ENCODE peak calls at places on chromosome 12, in nine cellular contexts. One of them, this sample, is unnamed.

GRCh38 chr12:46831335-46832083 is 5.7 kb upstream of the SLC38A4 start:
- DNase-seq in left lung: no peak
- DNase-seq in IMR-90: no peak
- DNase-seq in BE2C: no peak
- DNase-seq in psoas muscle: peak; percentile 91
- DNase-seq in upper lobe of right lung: peak; percentile 65
- DNase-seq in AG04450: no peak
- DNase-seq in neural progenitor cell: peak; percentile 59
- DNase-seq in HepG2: no peak
- DNase-seq in this sample: peak; percentile 46

GRCh38 chr12:123772074-123772473 is 10.0 kb downstream of the DNAH10 start:
- DNase-seq in upper lobe of right lung: no peak
- DNase-seq in psoas muscle: no peak
- DNase-seq in IMR-90: no peak
- DNase-seq in AG04450: no peak
- DNase-seq in left lung: no peak
- DNase-seq in BE2C: no peak
- DNase-seq in neural progenitor cell: no peak
- DNase-seq in HepG2: no peak
- DNase-seq in this sample: no peak

GRCh38 chr12:43758247-43758727 is 303 bp downstream of the PUS7L start:
- DNase-seq in upper lobe of right lung: peak; percentile 66
- DNase-seq in AG04450: no peak
- DNase-seq in left lung: peak; percentile 47
- DNase-seq in BE2C: peak; percentile 14
- DNase-seq in HepG2: peak; percentile 37
- DNase-seq in IMR-90: peak; percentile 38
- DNase-seq in psoas muscle: peak; percentile 49
- DNase-seq in neural progenitor cell: peak; percentile 43
- DNase-seq in this sample: no peak

GRCh38 chr12:52442600-52443061 is 8.5 kb upstream of the KRT75 start:
- DNase-seq in HepG2: no peak
- DNase-seq in BE2C: no peak
- DNase-seq in IMR-90: peak; percentile 74
- DNase-seq in neural progenitor cell: peak; percentile 51
- DNase-seq in left lung: no peak
- DNase-seq in psoas muscle: no peak
- DNase-seq in upper lobe of right lung: no peak
- DNase-seq in AG04450: peak; percentile 20
- DNase-seq in this sample: no peak

GRCh38 chr12:59086124-59086523 is 165.8 kb upstream of the LRIG3 start:
- DNase-seq in left lung: no peak
- DNase-seq in psoas muscle: no peak
- DNase-seq in IMR-90: no peak
- DNase-seq in neural progenitor cell: no peak
- DNase-seq in AG04450: no peak
- DNase-seq in upper lobe of right lung: no peak
- DNase-seq in HepG2: no peak
- DNase-seq in BE2C: no peak
- DNase-seq in this sample: no peak

GRCh38 chr12:130978785-130979184 is 25.1 kb downstream of the ADGRD1 start:
- DNase-seq in neural progenitor cell: no peak
- DNase-seq in HepG2: no peak
- DNase-seq in AG04450: no peak
- DNase-seq in left lung: no peak
- DNase-seq in BE2C: no peak
- DNase-seq in upper lobe of right lung: peak; percentile 65
- DNase-seq in IMR-90: no peak
- DNase-seq in psoas muscle: peak; percentile 68
- DNase-seq in this sample: no peak

GRCh38 chr12:6262635-6263034 is 47.8 kb upstream of the PLEKHG6 start:
- DNase-seq in left lung: no peak
- DNase-seq in neural progenitor cell: no peak
- DNase-seq in BE2C: no peak
- DNase-seq in IMR-90: no peak
- DNase-seq in AG04450: no peak
- DNase-seq in psoas muscle: no peak
- DNase-seq in HepG2: no peak
- DNase-seq in upper lobe of right lung: no peak
- DNase-seq in this sample: no peak

GRCh38 chr12:115466076-115466475 is 782.1 kb upstream of the TBX3 start:
- DNase-seq in HepG2: no peak
- DNase-seq in neural progenitor cell: no peak
- DNase-seq in psoas muscle: no peak
- DNase-seq in upper lobe of right lung: no peak
- DNase-seq in AG04450: no peak
- DNase-seq in IMR-90: no peak
- DNase-seq in left lung: no peak
- DNase-seq in BE2C: no peak
- DNase-seq in this sample: no peak

GRCh38 chr12:118537481-118537917 is 161.1 kb downstream of the SUDS3 start:
- DNase-seq in IMR-90: no peak
- DNase-seq in upper lobe of right lung: no peak
- DNase-seq in left lung: no peak
- DNase-seq in neural progenitor cell: no peak
- DNase-seq in AG04450: no peak
- DNase-seq in BE2C: no peak
- DNase-seq in HepG2: no peak
- DNase-seq in psoas muscle: peak; percentile 77
- DNase-seq in this sample: no peak

GRCh38 chr12:10131101-10131632 is 1.2 kb upstream of the CLEC7A start:
- DNase-seq in psoas muscle: no peak
- DNase-seq in IMR-90: no peak
- DNase-seq in HepG2: no peak
- DNase-seq in left lung: no peak
- DNase-seq in AG04450: no peak
- DNase-seq in upper lobe of right lung: no peak
- DNase-seq in neural progenitor cell: no peak
- DNase-seq in BE2C: no peak
- DNase-seq in this sample: no peak

GRCh38 chr12:58957298-58957697 is 37.0 kb upstream of the LRIG3 start:
- DNase-seq in BE2C: no peak
- DNase-seq in IMR-90: no peak
- DNase-seq in HepG2: no peak
- DNase-seq in neural progenitor cell: no peak
- DNase-seq in AG04450: no peak
- DNase-seq in left lung: no peak
- DNase-seq in upper lobe of right lung: no peak
- DNase-seq in psoas muscle: no peak
- DNase-seq in this sample: no peak

GRCh38 chr12:50786498-50787231 is 22.8 kb downstream of the ATF1 start:
- DNase-seq in IMR-90: peak; percentile 97
- DNase-seq in psoas muscle: no peak
- DNase-seq in AG04450: peak; percentile 93
- DNase-seq in HepG2: peak; percentile 90
- DNase-seq in neural progenitor cell: no peak
- DNase-seq in left lung: no peak
- DNase-seq in upper lobe of right lung: no peak
- DNase-seq in BE2C: no peak
- DNase-seq in this sample: no peak

GRCh38 chr12:105053116-105053572 is 31.1 kb downstream of the ALDH1L2 start:
- DNase-seq in upper lobe of right lung: peak; percentile 68
- DNase-seq in psoas muscle: peak; percentile 73
- DNase-seq in IMR-90: peak; percentile 79
- DNase-seq in neural progenitor cell: peak; percentile 85
- DNase-seq in left lung: peak; percentile 49
- DNase-seq in HepG2: peak; percentile 66
- DNase-seq in BE2C: peak; percentile 63
- DNase-seq in AG04450: peak; percentile 46
- DNase-seq in this sample: peak; percentile 66

GRCh38 chr12:64672925-64673409 is 62.7 kb downstream of the RASSF3 start:
- DNase-seq in upper lobe of right lung: no peak
- DNase-seq in left lung: peak; percentile 45
- DNase-seq in IMR-90: peak; percentile 66
- DNase-seq in neural progenitor cell: no peak
- DNase-seq in BE2C: peak; percentile 89
- DNase-seq in AG04450: no peak
- DNase-seq in psoas muscle: peak; percentile 57
- DNase-seq in HepG2: peak; percentile 76
- DNase-seq in this sample: peak; percentile 55

GRCh38 chr12:70823182-70823976 is 97.2 kb downstream of the PTPRR start:
- DNase-seq in AG04450: no peak
- DNase-seq in BE2C: peak; percentile 21
- DNase-seq in neural progenitor cell: peak; percentile 19
- DNase-seq in HepG2: no peak
- DNase-seq in psoas muscle: no peak
- DNase-seq in IMR-90: no peak
- DNase-seq in upper lobe of right lung: no peak
- DNase-seq in left lung: no peak
- DNase-seq in this sample: no peak

DNA sequence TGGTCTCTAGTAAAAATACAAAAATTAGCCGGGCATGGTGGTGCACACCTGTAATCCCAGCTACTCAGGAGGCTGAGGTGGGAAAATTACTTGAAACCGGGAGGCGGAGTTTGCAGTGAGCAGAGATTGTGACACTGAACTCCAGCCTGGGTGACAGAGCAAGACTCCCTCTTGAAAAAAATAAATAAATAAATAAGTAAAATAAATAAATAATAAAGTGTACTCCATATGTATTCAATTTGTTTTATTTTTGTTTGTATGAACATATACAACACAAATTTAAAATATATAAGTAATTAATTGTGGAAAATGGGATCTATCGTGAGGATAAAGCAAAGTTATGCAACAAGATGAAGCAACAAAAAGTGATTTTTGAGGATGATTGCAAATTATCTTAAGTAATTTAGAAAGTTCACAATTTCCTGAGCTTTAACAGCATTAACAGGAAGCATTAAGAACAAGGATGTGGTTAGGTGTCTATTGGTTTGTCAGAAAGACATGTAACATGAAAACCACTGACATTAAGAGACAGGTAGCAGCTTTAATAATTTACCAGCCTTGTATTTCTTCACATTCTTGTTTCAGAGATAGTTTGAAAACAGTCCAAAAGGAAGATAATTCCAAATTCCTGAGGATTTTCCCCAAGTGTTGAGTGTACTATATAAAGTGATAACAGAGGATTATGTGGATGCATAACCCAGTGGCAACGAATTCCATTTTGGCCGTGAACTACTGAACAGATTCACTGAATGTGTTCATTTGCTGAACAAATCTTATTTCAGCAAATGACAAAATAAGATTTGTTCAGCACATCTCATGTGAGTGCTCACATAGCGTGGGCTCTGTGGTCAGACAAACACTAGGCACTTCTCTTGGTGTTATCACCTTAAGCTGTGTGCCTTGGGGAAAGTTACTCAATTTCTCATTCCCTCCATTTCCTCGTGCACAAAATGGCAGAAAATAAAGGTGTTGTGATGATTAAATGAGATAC is 68.6 kb upstream of the RESF1 start:
- DNase-seq in HepG2: no peak
- DNase-seq in IMR-90: no peak
- DNase-seq in AG04450: no peak
- DNase-seq in BE2C: no peak
- DNase-seq in left lung: no peak
- DNase-seq in upper lobe of right lung: no peak
- DNase-seq in psoas muscle: no peak
- DNase-seq in neural progenitor cell: no peak
- DNase-seq in this sample: no peak
- H3K9me3 ChIP-seq in HepG2: no peaks in the 10 kb centered on the region
- H3K9me3 ChIP-seq in IMR-90: no peaks in the 10 kb centered on the region
- H3K9me3 ChIP-seq in AG04450: no peaks in the 10 kb centered on the region
- H3K9me3 ChIP-seq in BE2C: peaks cover 4% of the 10 kb centered on the region
- H3K9me3 ChIP-seq in left lung: peaks cover 35% of the 10 kb centered on the region
- H3K9me3 ChIP-seq in upper lobe of right lung: no peaks in the 10 kb centered on the region
- H3K9me3 ChIP-seq in psoas muscle: no peaks in the 10 kb centered on the region
- H3K9me3 ChIP-seq in neural progenitor cell: no peaks in the 10 kb centered on the region
- H3K9me3 ChIP-seq in this sample: peaks cover 11% of the 10 kb centered on the region

GRCh38 chr12:1279050-1279449 is 288.0 kb downstream of the ERC1 start:
- DNase-seq in AG04450: no peak
- DNase-seq in IMR-90: no peak
- DNase-seq in upper lobe of right lung: no peak
- DNase-seq in left lung: no peak
- DNase-seq in neural progenitor cell: no peak
- DNase-seq in BE2C: no peak
- DNase-seq in psoas muscle: no peak
- DNase-seq in HepG2: no peak
- DNase-seq in this sample: no peak
- TF ChIP-seq CTCF in AG04450: no peak
- TF ChIP-seq CTCF in IMR-90: peak; percentile 25
- TF ChIP-seq CTCF in upper lobe of right lung: no peak
- TF ChIP-seq CTCF in left lung: no peak
- TF ChIP-seq CTCF in neural progenitor cell: peak; percentile 18
- TF ChIP-seq CTCF in BE2C: no peak
- TF ChIP-seq CTCF in psoas muscle: peak; percentile 27
- TF ChIP-seq CTCF in HepG2: no peak
- TF ChIP-seq CTCF in this sample: peak; percentile 14

GRCh38 chr12:133063556-133063955 is 17.2 kb upstream of the ZNF140 start:
- DNase-seq in neural progenitor cell: no peak
- DNase-seq in AG04450: no peak
- DNase-seq in upper lobe of right lung: no peak
- DNase-seq in BE2C: no peak
- DNase-seq in psoas muscle: no peak
- DNase-seq in IMR-90: no peak
- DNase-seq in left lung: no peak
- DNase-seq in HepG2: no peak
- DNase-seq in this sample: no peak
- H3K9me3 ChIP-seq in neural progenitor cell: peaks cover 60% of the 10 kb centered on the region
- H3K9me3 ChIP-seq in AG04450: peaks cover 52% of the 10 kb centered on the region
- H3K9me3 ChIP-seq in upper lobe of right lung: peaks cover 94% of the 10 kb centered on the region
- H3K9me3 ChIP-seq in BE2C: peaks cover 22% of the 10 kb centered on the region
- H3K9me3 ChIP-seq in psoas muscle: peaks cover 97% of the 10 kb centered on the region
- H3K9me3 ChIP-seq in IMR-90: peaks cover 82% of the 10 kb centered on the region
- H3K9me3 ChIP-seq in left lung: peaks cover 99% of the 10 kb centered on the region
- H3K9me3 ChIP-seq in HepG2: peaks cover 100% of the 10 kb centered on the region
- H3K9me3 ChIP-seq in this sample: peaks cover 99% of the 10 kb centered on the region

GRCh38 chr12:3492868-3493224 is 1.8 kb downstream of the PRMT8 start:
- DNase-seq in HepG2: no peak
- DNase-seq in upper lobe of right lung: no peak
- DNase-seq in neural progenitor cell: no peak
- DNase-seq in psoas muscle: no peak
- DNase-seq in BE2C: no peak
- DNase-seq in IMR-90: no peak
- DNase-seq in left lung: no peak
- DNase-seq in AG04450: no peak
- DNase-seq in this sample: no peak

GRCh38 chr12:3491938-3492867 is 1.2 kb downstream of the PRMT8 start:
- DNase-seq in left lung: peak; percentile 39
- DNase-seq in HepG2: peak; percentile 2
- DNase-seq in upper lobe of right lung: peak; percentile 71
- DNase-seq in neural progenitor cell: peak; percentile 95
- DNase-seq in IMR-90: peak; percentile 32
- DNase-seq in psoas muscle: peak; percentile 76
- DNase-seq in BE2C: no peak
- DNase-seq in AG04450: peak; percentile 10
- DNase-seq in this sample: peak; percentile 59

GRCh38 chr12:3493225-3494049 is 2.4 kb downstream of the PRMT8 start:
- DNase-seq in HepG2: no peak
- DNase-seq in neural progenitor cell: peak; percentile 78
- DNase-seq in upper lobe of right lung: no peak
- DNase-seq in psoas muscle: peak; percentile 61
- DNase-seq in left lung: no peak
- DNase-seq in BE2C: no peak
- DNase-seq in IMR-90: no peak
- DNase-seq in AG04450: no peak
- DNase-seq in this sample: no peak

DNA sequence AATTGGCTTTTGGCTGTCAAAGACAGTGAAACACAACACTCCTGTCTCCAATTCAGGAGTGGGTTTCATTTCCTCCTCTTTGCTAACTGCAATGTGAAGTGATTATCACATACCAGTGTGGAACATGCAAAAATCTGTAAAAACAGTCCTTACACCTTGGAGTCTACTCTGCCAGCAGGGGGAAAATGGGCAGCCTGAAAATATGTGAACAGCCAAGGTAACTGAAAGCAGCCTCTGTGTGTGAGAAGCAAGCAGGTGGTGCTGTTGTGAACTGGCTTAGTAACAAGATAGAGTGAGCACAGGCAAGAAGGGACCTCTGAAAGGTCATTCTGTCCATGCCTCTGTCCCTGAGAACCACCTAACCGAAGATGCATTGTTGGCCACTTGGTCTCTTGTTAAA is 6.0 kb downstream of the PRMT8 start:
- DNase-seq in upper lobe of right lung: no peak
- DNase-seq in HepG2: peak; percentile 12
- DNase-seq in AG04450: no peak
- DNase-seq in neural progenitor cell: peak; percentile 40
- DNase-seq in psoas muscle: no peak
- DNase-seq in BE2C: no peak
- DNase-seq in left lung: no peak
- DNase-seq in IMR-90: no peak
- DNase-seq in this sample: no peak
- TF ChIP-seq CTCF in upper lobe of right lung: no peak
- TF ChIP-seq CTCF in HepG2: no peak
- TF ChIP-seq CTCF in AG04450: no peak
- TF ChIP-seq CTCF in neural progenitor cell: peak; percentile 44
- TF ChIP-seq CTCF in psoas muscle: no peak
- TF ChIP-seq CTCF in BE2C: no peak
- TF ChIP-seq CTCF in left lung: no peak
- TF ChIP-seq CTCF in IMR-90: no peak
- TF ChIP-seq CTCF in this sample: no peak